ENCODE peak calls at places on chromosomes 11 and 22, in seven cellular contexts. M is upper lobe of right lung, U is epithelial cell of esophagus, T is skeletal muscle cell, V is kidney, Y is fibroblast of lung, I is SJSA1. F is an unnamed sample.

GRCh38 chr11:118912742-118913410 is 12.8 kb downstream of the BCL9L start:
- DNase-seq in M (no peak), U (peak; percentile 55), T (no peak), V (peak; percentile 75), Y (no peak), I (peak; percentile 28), F (no peak)

GRCh38 chr11:64960719-64961118 is 11.2 kb downstream of the MAJIN start:
- DNase-seq in M (no peak), U (no peak), T (no peak), V (no peak), Y (no peak), I (no peak), F (no peak)

GRCh38 chr11:111631666-111632039 is 29.4 kb downstream of the SIK2 start:
- DNase-seq in M (no peak), U (peak; percentile 63), T (peak; percentile 41), V (no peak), Y (peak; percentile 73), I (peak; percentile 79), F (no peak)

GRCh38 chr22:49349181-49349835 is 478.4 kb downstream of the BRD1 start:
- DNase-seq in M (peak; percentile 54), U (no peak), T (no peak), V (peak; percentile 47), Y (no peak), I (no peak), F (no peak)

GRCh38 chr11:64298966-64299846 is 952 bp upstream of the CATSPERZ start:
- DNase-seq in M (peak; percentile 86), U (no peak), T (no peak), V (peak; percentile 85), Y (peak; percentile 28), I (no peak), F (peak; percentile 92)

GRCh38 chr11:130314184-130314748 is 451 bp downstream of the ZBTB44 start:
- DNase-seq in M (peak; percentile 88), U (peak; percentile 68), T (no peak), V (peak; percentile 91), Y (peak; percentile 29), I (peak; percentile 59), F (peak; percentile 87)

GRCh38 chr11:115528217-115528616 is 24.0 kb upstream of the CADM1 start:
- DNase-seq in M (no peak), U (no peak), T (no peak), V (no peak), Y (no peak), I (no peak), F (no peak)

GRCh38 chr11:64285885-64286800 is 495 bp downstream of the GPR137 start:
- DNase-seq in M (no peak), U (no peak), T (no peak), V (peak; percentile 79), Y (no peak), I (peak; percentile 32), F (no peak)

GRCh38 chr11:76197941-76198640 is 8.2 kb downstream of the WNT11 start:
- DNase-seq in M (no peak), U (peak; percentile 25), T (no peak), V (no peak), Y (no peak), I (no peak), F (no peak)

GRCh38 chr22:39179841-39180335 is 27.4 kb upstream of the CBX7 start:
- DNase-seq in M (no peak), U (no peak), T (no peak), V (no peak), Y (no peak), I (no peak), F (no peak)

GRCh38 chr11:118917488-118918127 is 8.1 kb downstream of the BCL9L start:
- DNase-seq in M (no peak), U (peak; percentile 93), T (peak; percentile 82), V (peak; percentile 89), Y (peak; percentile 95), I (no peak), F (peak; percentile 75)

GRCh38 chr22:17633217-17633997 is 4.9 kb upstream of the ATP6V1E1 start:
- DNase-seq in M (no peak), U (peak; percentile 97), T (no peak), V (no peak), Y (peak; percentile 22), I (peak; percentile 74), F (no peak)

GRCh38 chr22:43243275-43243768 is 56.4 kb upstream of the TTLL12 start:
- DNase-seq in M (no peak), U (no peak), T (no peak), V (no peak), Y (no peak), I (no peak), F (no peak)

GRCh38 chr11:100562102-100562501 is 125.0 kb upstream of the ARHGAP42 start:
- DNase-seq in M (no peak), U (peak; percentile 88), T (peak; percentile 83), V (no peak), Y (peak; percentile 88), I (peak; percentile 73), F (no peak)

GRCh38 chr11:130144129-130144528 is 15.5 kb upstream of the ST14 start:
- DNase-seq in M (no peak), U (no peak), T (no peak), V (no peak), Y (no peak), I (no peak), F (no peak)

GRCh38 chr11:134738581-134738980 is 326.5 kb upstream of the B3GAT1 start:
- DNase-seq in M (no peak), U (no peak), T (no peak), V (no peak), Y (no peak), I (no peak), F (no peak)

GRCh38 chr11:77506857-77507256 is 33.0 kb upstream of the PAK1 start:
- DNase-seq in M (no peak), U (peak; percentile 85), T (no peak), V (no peak), Y (no peak), I (no peak), F (no peak)

GRCh38 chr11:64638017-64638664 is 47.1 kb downstream of the SLC22A12 start:
- DNase-seq in M (no peak), U (no peak), T (no peak), V (no peak), Y (no peak), I (no peak), F (no peak)

GRCh38 chr11:130023204-130023603 is 20.6 kb upstream of the PRDM10 start:
- DNase-seq in M (no peak), U (peak; percentile 78), T (no peak), V (no peak), Y (peak; percentile 41), I (peak; percentile 45), F (no peak)

GRCh38 chr11:128624269-128625170 is 37.2 kb upstream of the ETS1 start:
- DNase-seq in M (no peak), U (no peak), T (no peak), V (peak; percentile 61), Y (no peak), I (no peak), F (peak; percentile 46)

GRCh38 chr11:124670732-124671131 is 2.8 kb downstream of the SIAE start:
- DNase-seq in M (no peak), U (peak; percentile 10), T (no peak), V (no peak), Y (peak; percentile 24), I (no peak), F (no peak)

GRCh38 chr11:95067828-95068244 is 1.1 kb downstream of the SRSF8 start:
- DNase-seq in M (no peak), U (no peak), T (no peak), V (no peak), Y (peak; percentile 39), I (no peak), F (no peak)

GRCh38 chr11:60528934-60529333 is 13.7 kb downstream of the MS4A13 start:
- DNase-seq in M (no peak), U (no peak), T (no peak), V (no peak), Y (no peak), I (no peak), F (no peak)

GRCh38 chr11:130772266-130773227 is 143.7 kb downstream of the SNX19 start:
- DNase-seq in M (no peak), U (peak; percentile 86), T (peak; percentile 98), V (no peak), Y (peak; percentile 99), I (peak; percentile 85), F (no peak)

GRCh38 chr11:1870721-1871466 is 18.0 kb downstream of the LSP1 start:
- DNase-seq in M (peak; percentile 76), U (no peak), T (no peak), V (peak; percentile 68), Y (peak; percentile 47), I (peak; percentile 52), F (peak; percentile 74)

GRCh38 chr11:29554000-29554399 is 462.8 kb downstream of the KCNA4 start:
- DNase-seq in M (no peak), U (no peak), T (no peak), V (no peak), Y (no peak), I (no peak), F (no peak)

GRCh38 chr11:2317354-2318050 is 15.7 kb downstream of the TSPAN32 start:
- DNase-seq in M (peak; percentile 53), U (no peak), T (no peak), V (peak; percentile 53), Y (no peak), I (no peak), F (peak; percentile 50)

GRCh38 chr22:50483977-50484853 is 2.4 kb upstream of the MIOX start:
- DNase-seq in M (peak; percentile 64), U (no peak), T (no peak), V (peak; percentile 80), Y (no peak), I (no peak), F (peak; percentile 42)
- H3K4me3 ChIP-seq in M (no peak overlapping the region), U (no peak overlapping the region), T (no peak overlapping the region), V (peak overlapping the region; percentile 42), Y (no peak overlapping the region), I (no peak overlapping the region), F (no peak overlapping the region)

DNA sequence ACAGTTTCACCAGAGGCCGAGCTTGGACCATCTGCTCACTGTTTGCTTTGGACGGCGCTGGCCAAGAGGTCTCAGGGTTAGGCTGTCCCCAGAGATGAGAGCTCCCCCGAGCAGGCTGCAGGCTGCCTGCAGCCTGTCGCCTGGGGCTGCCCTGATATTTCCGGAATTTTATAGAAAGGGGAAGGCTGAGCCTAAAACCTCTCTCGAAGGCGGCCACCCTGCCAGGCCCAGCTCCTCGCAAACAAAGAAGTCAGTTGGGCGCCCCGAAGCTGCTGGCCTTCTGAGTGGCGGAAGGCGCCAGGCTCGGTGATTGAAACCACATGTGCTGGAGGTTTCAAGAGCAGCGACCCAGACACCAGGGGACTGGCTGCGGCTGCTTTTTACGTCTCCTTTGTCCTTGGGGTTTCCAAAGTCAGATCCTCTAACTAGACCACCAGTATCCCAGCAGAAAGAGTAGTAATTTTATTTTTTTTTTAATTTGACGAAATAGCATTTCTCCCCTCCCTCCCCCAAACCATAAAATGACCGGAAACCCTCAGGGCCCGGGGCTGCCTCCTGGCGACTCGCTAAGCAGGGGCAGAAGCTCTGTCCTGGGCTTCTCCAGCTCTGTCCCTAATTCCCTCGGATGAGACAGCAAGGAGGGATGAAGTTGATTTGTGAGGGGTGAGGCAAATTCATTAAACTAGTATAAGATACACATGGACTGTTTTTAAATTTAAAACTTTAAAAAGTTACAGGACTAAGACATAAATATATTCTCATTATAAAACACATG is 57.4 kb downstream of the CLMP start:
- DNase-seq in M (peak; percentile 79), U (no peak), T (peak; percentile 57), V (peak; percentile 97), Y (peak; percentile 88), I (peak; percentile 92), F (peak; percentile 89)
- H3K4me3 ChIP-seq in M (no peak overlapping the region), U (no peak overlapping the region), T (no peak overlapping the region), V (no peak overlapping the region), Y (no peak overlapping the region), I (peak overlapping the region; percentile 15), F (no peak overlapping the region)

GRCh38 chr11:62370743-62371440 is 33.6 kb downstream of the ASRGL1 start:
- DNase-seq in M (peak; percentile 75), U (no peak), T (no peak), V (no peak), Y (no peak), I (no peak), F (peak; percentile 55)
- H3K4me3 ChIP-seq in M (no peak overlapping the region), U (no peak overlapping the region), T (no peak overlapping the region), V (no peak overlapping the region), Y (no peak overlapping the region), I (no peak overlapping the region), F (no peak overlapping the region)

GRCh38 chr11:46361283-46362145 is 14.3 kb downstream of the DGKZ start:
- DNase-seq in M (peak; percentile 88), U (no peak), T (no peak), V (peak; percentile 90), Y (peak; percentile 56), I (no peak), F (peak; percentile 84)
- H3K4me3 ChIP-seq in M (peak overlapping the region; percentile 36), U (no peak overlapping the region), T (peak overlapping the region; percentile 39), V (no peak overlapping the region), Y (peak overlapping the region; percentile 1), I (no peak overlapping the region), F (no peak overlapping the region)